ENCODE peak calls at places on chromosome 4, in ten cellular contexts. S is A549; W is fibroblast of pulmonary artery; Q is HTR-8/SVneo; I is foreskin keratinocyte; P is T-cell; N is neural progenitor cell; J is GM23248; A is activated CD8-positive, alpha-beta memory T cell treated with anti-CD3 and anti-CD28 coated beads for 1 hour; H is lung. F is an unnamed sample.
A peak's percentile ranks its signal among the peaks of the same experiment; 100 is the strongest.

GRCh38 chr4:188658958-188659522 is 519.8 kb downstream of the TRIML1 start:
- DNase-seq in Q (no peak), W (no peak), N (no peak), I (no peak), S (no peak), A (no peak), H (no peak), P (no peak), J (no peak), F (no peak)

GRCh38 chr4:89217594-89217993 is 90.0 kb downstream of the GPRIN3 start:
- DNase-seq in N (no peak), I (no peak), Q (no peak), J (no peak), P (no peak), S (no peak), H (no peak), W (no peak), A (no peak), F (peak; percentile 19)

GRCh38 chr4:15714141-15714540 is 11.3 kb downstream of the BST1 start:
- DNase-seq in P (no peak), J (no peak), Q (no peak), I (no peak), S (no peak), A (no peak), W (no peak), H (no peak), N (no peak), F (no peak)

GRCh38 chr4:143335979-143336827 is 473 bp upstream of the GAB1 start:
- DNase-seq in Q (peak; percentile 83), S (peak; percentile 80), A (no peak), J (peak; percentile 90), H (peak; percentile 86), P (no peak), N (peak; percentile 95), I (peak; percentile 82), W (peak; percentile 93), F (peak; percentile 91)

GRCh38 chr4:8157944-8158709 is 486 bp downstream of the ABLIM2 start:
- DNase-seq in N (no peak), S (no peak), Q (peak; percentile 23), A (no peak), P (no peak), J (peak; percentile 30), W (no peak), H (no peak), I (no peak), F (no peak)

GRCh38 chr4:5982156-5982973 is 35.9 kb downstream of the C4orf50 start:
- DNase-seq in W (no peak), J (no peak), S (no peak), I (no peak), Q (no peak), P (no peak), A (no peak), H (no peak), N (no peak), F (no peak)

GRCh38 chr4:53937327-53937726 is 127.1 kb downstream of the CHIC2 start:
- DNase-seq in J (peak; percentile 29), A (no peak), P (no peak), I (no peak), H (no peak), Q (no peak), N (no peak), W (peak; percentile 42), S (no peak), F (no peak)

GRCh38 chr4:107988763-107989035 is 990 bp upstream of the HADH start:
- DNase-seq in Q (no peak), J (no peak), A (no peak), S (no peak), H (no peak), N (no peak), P (no peak), W (no peak), I (no peak), F (no peak)

GRCh38 chr4:125042031-125042430 is 272.7 kb upstream of the FAT4 start:
- DNase-seq in S (no peak), H (no peak), W (no peak), J (no peak), I (peak; percentile 71), A (no peak), Q (no peak), N (no peak), P (no peak), F (peak; percentile 87)

GRCh38 chr4:80532674-80533333 is 197.3 kb downstream of the CFAP299 start:
- DNase-seq in Q (no peak), W (no peak), P (no peak), N (no peak), A (no peak), J (no peak), I (no peak), S (no peak), H (no peak), F (no peak)

GRCh38 chr4:117400039-117400835 is 314.9 kb upstream of the TRAM1L1 start:
- DNase-seq in A (no peak), W (peak; percentile 49), Q (peak; percentile 60), S (peak; percentile 16), H (no peak), P (no peak), J (peak; percentile 7), I (peak; percentile 60), N (no peak), F (peak; percentile 60)

GRCh38 chr4:53693408-53693807 is 102.1 kb upstream of the LNX1 start:
- DNase-seq in H (no peak), J (no peak), Q (no peak), S (peak; percentile 12), A (no peak), I (no peak), P (no peak), N (no peak), W (no peak), F (no peak)

GRCh38 chr4:181823183-181823582 is 420.0 kb upstream of the TENM3 start:
- DNase-seq in S (no peak), Q (no peak), I (no peak), J (no peak), H (no peak), N (no peak), A (no peak), P (no peak), W (no peak), F (no peak)

GRCh38 chr4:98664959-98665358 is 6.5 kb upstream of the TSPAN5 start:
- DNase-seq in N (peak; percentile 42), Q (no peak), S (no peak), I (no peak), A (no peak), W (no peak), P (no peak), H (no peak), J (no peak), F (no peak)

GRCh38 chr4:2827874-2828751 is 15.5 kb upstream of the ADD1 start:
- DNase-seq in P (no peak), N (no peak), H (no peak), J (no peak), I (no peak), Q (no peak), S (no peak), A (no peak), W (no peak), F (no peak)

GRCh38 chr4:140233811-140234696 is 80.1 kb upstream of the MAML3 start:
- DNase-seq in A (no peak), N (no peak), I (no peak), W (peak; percentile 64), P (no peak), H (no peak), Q (peak; percentile 60), J (peak; percentile 70), S (no peak), F (no peak)

F was measured in mammary epithelial cell.